ENCODE peak calls at places on chromosomes 11 and 22, in five cellular contexts. T is OCI-M1, Z is amygdala, I is NCI-H1417, X is IMR-90. L is an unnamed sample.

GRCh38 chr22:45318558-45319318 is 9.0 kb downstream of the FAM118A start:
- DNase-seq in T (peak; percentile 11), Z (no peak), I (no peak), X (peak; percentile 70), L (peak; percentile 57)

GRCh38 chr22:23070418-23071162 is at the start of gene GNAZ:
- DNase-seq in T (no peak), Z (peak; percentile 23), I (peak; percentile 5), X (no peak), L (no peak)

GRCh38 chr11:2312232-2313042 is 10.6 kb downstream of the TSPAN32 start:
- DNase-seq in T (peak; percentile 22), Z (no peak), I (no peak), X (peak; percentile 49), L (no peak)

GRCh38 chr22:36425977-36426523 is 38.3 kb upstream of the MYH9 start:
- DNase-seq in T (peak; percentile 72), Z (no peak), I (no peak), X (peak; percentile 53), L (no peak)

GRCh38 chr11:641806-642370 is 4.8 kb downstream of the DRD4 start:
- DNase-seq in T (no peak), Z (no peak), I (no peak), X (no peak), L (no peak)

GRCh38 chr11:40391679-40392078 is 1067.8 kb downstream of the LRRC4C start:
- DNase-seq in T (no peak), Z (no peak), I (no peak), X (no peak), L (no peak)

GRCh38 chr22:44143117-44143495 is 37.6 kb upstream of the PARVG start:
- DNase-seq in T (no peak), Z (no peak), I (no peak), X (peak; percentile 24), L (no peak)

GRCh38 chr11:74696932-74697687 is 34.1 kb downstream of the CHRDL2 start:
- DNase-seq in T (peak; percentile 71), Z (no peak), I (no peak), X (peak; percentile 96), L (no peak)

GRCh38 chr11:70587095-70587389 is 188.7 kb downstream of the CTTN start:
- DNase-seq in T (no peak), Z (no peak), I (no peak), X (peak; percentile 8), L (no peak)

GRCh38 chr11:100563541-100564280 is 123.4 kb upstream of the ARHGAP42 start:
- DNase-seq in T (no peak), Z (no peak), I (no peak), X (peak; percentile 45), L (no peak)

GRCh38 chr11:74307409-74307808 is 4.0 kb downstream of the P4HA3 start:
- DNase-seq in T (peak; percentile 82), Z (no peak), I (no peak), X (peak; percentile 68), L (no peak)

GRCh38 chr22:17441326-17441725 is 72.1 kb downstream of the CECR2 start:
- DNase-seq in T (no peak), Z (no peak), I (no peak), X (no peak), L (no peak)

GRCh38 chr11:833114-833791 is 501 bp downstream of the CD151 start:
- DNase-seq in T (peak; percentile 74), Z (no peak), I (peak; percentile 41), X (no peak), L (no peak)

GRCh38 chr11:32018672-32019071 is 72.2 kb upstream of the RCN1 start:
- DNase-seq in T (no peak), Z (no peak), I (no peak), X (no peak), L (no peak)

GRCh38 chr11:87352759-87353707 is 315.3 kb downstream of the TMEM135 start:
- DNase-seq in T (peak; percentile 99), Z (peak; percentile 74), I (peak; percentile 85), X (peak; percentile 64), L (peak; percentile 64)

GRCh38 chr11:113862430-113862829 is 12.9 kb downstream of the USP28 start:
- DNase-seq in T (no peak), Z (no peak), I (no peak), X (peak; percentile 71), L (no peak)

GRCh38 chr11:17525570-17525969 is 18.6 kb downstream of the USH1C start:
- DNase-seq in T (no peak), Z (no peak), I (no peak), X (no peak), L (no peak)

GRCh38 chr22:29801153-29801552 is 34.0 kb downstream of the UQCR10 start:
- DNase-seq in T (no peak), Z (no peak), I (no peak), X (no peak), L (no peak)

GRCh38 chr11:69819541-69820070 is 390 bp upstream of the FGF3 start:
- DNase-seq in T (no peak), Z (no peak), I (no peak), X (no peak), L (no peak)

GRCh38 chr22:39254789-39255298 is 10.1 kb upstream of the PDGFB start:
- DNase-seq in T (no peak), Z (no peak), I (no peak), X (peak; percentile 79), L (peak; percentile 29)

GRCh38 chr11:108216988-108217387 is 5.5 kb downstream of the NPAT start:
- DNase-seq in T (no peak), Z (no peak), I (no peak), X (no peak), L (no peak)

GRCh38 chr11:27467181-27467913 is 5.2 kb downstream of the LGR4 start:
- DNase-seq in T (no peak), Z (no peak), I (no peak), X (no peak), L (no peak)

GRCh38 chr22:32764330-32765116 is 37.0 kb upstream of the TIMP3 start:
- DNase-seq in T (peak; percentile 56), Z (no peak), I (no peak), X (peak; percentile 96), L (no peak)

GRCh38 chr11:9506489-9507343 is 45.9 kb downstream of the ZNF143 start:
- DNase-seq in T (peak; percentile 90), Z (peak; percentile 41), I (peak; percentile 83), X (peak; percentile 81), L (peak; percentile 81)

GRCh38 chr11:62402226-62402625 is 16.6 kb upstream of the SCGB1A1 start:
- DNase-seq in T (no peak), Z (peak; percentile 18), I (no peak), X (no peak), L (no peak)

GRCh38 chr11:31325162-31325561 is 44.4 kb downstream of the DCDC1 start:
- DNase-seq in T (peak; percentile 65), Z (no peak), I (no peak), X (peak; percentile 44), L (no peak)

GRCh38 chr11:15807827-15808226 is 548.5 kb downstream of the SOX6 start:
- DNase-seq in T (peak; percentile 45), Z (no peak), I (no peak), X (no peak), L (no peak)

GRCh38 chr22:47621253-47621652 is 858.8 kb downstream of the TBC1D22A start:
- DNase-seq in T (no peak), Z (no peak), I (no peak), X (no peak), L (no peak)

GRCh38 chr11:34564807-34565241 is 51.2 kb upstream of the ELF5 start:
- DNase-seq in T (no peak), Z (peak; percentile 61), I (no peak), X (no peak), L (no peak)

GRCh38 chr11:126113515-126113957 is 50.9 kb upstream of the CDON start:
- DNase-seq in T (peak; percentile 79), Z (no peak), I (peak; percentile 63), X (peak; percentile 96), L (peak; percentile 95)

GRCh38 chr11:61008971-61009370 is 37.5 kb downstream of the CD6 start:
- DNase-seq in T (no peak), Z (no peak), I (no peak), X (no peak), L (no peak)

L was measured in amniotic stem cell.